ENCODE peak calls at places on chromosomes 11 and 22, in five cellular contexts. T, N, C, H and V are unnamed samples.

GRCh38 chr22:18987765-18988164 is 51.7 kb upstream of the PRODH start:
- DNase-seq in T (no peak), N (no peak), C (peak; percentile 69), H (no peak), V (no peak)

GRCh38 chr11:69010964-69011623 is 2.0 kb downstream of the MRGPRF start:
- DNase-seq in T (peak; percentile 97), N (no peak), C (peak; percentile 67), H (peak; percentile 58), V (no peak)

GRCh38 chr22:31122532-31123291 is at the start of gene INPP5J:
- DNase-seq in T (peak; percentile 87), N (no peak), C (peak; percentile 84), H (peak; percentile 62), V (no peak)

GRCh38 chr11:106691807-106692365 is 326.4 kb downstream of the GUCY1A2 start:
- DNase-seq in T (no peak), N (peak; percentile 24), C (no peak), H (no peak), V (no peak)

GRCh38 chr11:24239016-24239720 is 257.7 kb upstream of the LUZP2 start:
- DNase-seq in T (no peak), N (peak; percentile 69), C (no peak), H (no peak), V (peak; percentile 65)

GRCh38 chr11:71342951-71343827 is 90.8 kb upstream of the SHANK2 start:
- DNase-seq in T (no peak), N (no peak), C (peak; percentile 81), H (no peak), V (peak; percentile 33)

GRCh38 chr11:67032830-67033555 is 10.1 kb downstream of the SYT12 start:
- DNase-seq in T (no peak), N (peak; percentile 75), C (no peak), H (no peak), V (peak; percentile 95)

GRCh38 chr11:123351375-123351774 is 78.7 kb upstream of the GRAMD1B start:
- DNase-seq in T (no peak), N (no peak), C (no peak), H (peak; percentile 44), V (no peak)

GRCh38 chr11:8268530-8269461 is 5.1 kb upstream of the LMO1 start:
- DNase-seq in T (peak; percentile 47), N (no peak), C (peak; percentile 12), H (no peak), V (peak; percentile 30)

GRCh38 chr11:67355023-67355793 is 1.9 kb upstream of the POLD4 start:
- DNase-seq in T (peak; percentile 72), N (no peak), C (peak; percentile 30), H (no peak), V (peak; percentile 87)

GRCh38 chr11:15179167-15179566 is 64.4 kb downstream of the INSC start:
- DNase-seq in T (no peak), N (no peak), C (no peak), H (no peak), V (no peak)

GRCh38 chr11:96782632-96783031 is 392.8 kb downstream of the JRKL start:
- DNase-seq in T (no peak), N (no peak), C (no peak), H (no peak), V (no peak)

GRCh38 chr11:117375960-117376359 is 48.3 kb downstream of the CEP164 start:
- DNase-seq in T (no peak), N (no peak), C (no peak), H (no peak), V (no peak)

GRCh38 chr11:4072668-4073285 is 21.8 kb upstream of the RRM1 start:
- DNase-seq in T (peak; percentile 83), N (peak; percentile 52), C (peak; percentile 74), H (peak; percentile 69), V (peak; percentile 4)

GRCh38 chr11:3040881-3041280 is 16.3 kb downstream of the CARS1 start:
- DNase-seq in T (no peak), N (no peak), C (no peak), H (no peak), V (no peak)

GRCh38 chr11:2991477-2992233 is 474 bp downstream of the NAP1L4 start:
- DNase-seq in T (no peak), N (no peak), C (no peak), H (peak; percentile 22), V (no peak)

GRCh38 chr11:119782673-119783072 is 53.7 kb upstream of the NECTIN1 start:
- DNase-seq in T (no peak), N (no peak), C (no peak), H (peak; percentile 41), V (no peak)

GRCh38 chr11:77136784-77137420 is 8.9 kb downstream of the MYO7A start:
- DNase-seq in T (no peak), N (no peak), C (no peak), H (no peak), V (no peak)

GRCh38 chr11:119685073-119685746 is 43.8 kb downstream of the NECTIN1 start:
- DNase-seq in T (no peak), N (no peak), C (no peak), H (no peak), V (no peak)

GRCh38 chr11:32290783-32291182 is 144.6 kb downstream of the WT1 start:
- DNase-seq in T (no peak), N (no peak), C (no peak), H (no peak), V (no peak)

GRCh38 chr22:49577168-49578060 is 250.3 kb downstream of the BRD1 start:
- DNase-seq in T (peak; percentile 45), N (no peak), C (no peak), H (no peak), V (no peak)

GRCh38 chr11:693887-694562 is 997 bp downstream of the DEAF1 start:
- DNase-seq in T (peak; percentile 79), N (no peak), C (peak; percentile 55), H (no peak), V (no peak)

GRCh38 chr22:23509571-23510302 is 70.4 kb downstream of the IGLL1 start:
- DNase-seq in T (no peak), N (no peak), C (no peak), H (no peak), V (no peak)

GRCh38 chr22:43996170-43996980 is 27.7 kb upstream of the PARVB start:
- DNase-seq in T (peak; percentile 73), N (no peak), C (peak; percentile 25), H (peak; percentile 59), V (no peak)

GRCh38 chr22:27105142-27106025 is 448.0 kb downstream of the MIAT start:
- DNase-seq in T (peak; percentile 96), N (no peak), C (peak; percentile 41), H (peak; percentile 66), V (peak; percentile 87)

GRCh38 chr11:106459135-106459534 is 381.7 kb downstream of the AASDHPPT start:
- DNase-seq in T (no peak), N (no peak), C (no peak), H (no peak), V (no peak)

GRCh38 chr11:126194121-126194543 is 17.3 kb downstream of the RPUSD4 start:
- DNase-seq in T (no peak), N (no peak), C (peak; percentile 48), H (peak; percentile 36), V (no peak)

GRCh38 chr11:120208012-120208441 is 2.8 kb upstream of the OAF start:
- DNase-seq in T (no peak), N (no peak), C (peak; percentile 74), H (no peak), V (no peak)

GRCh38 chr22:30266445-30267381 is at the start of gene OSM:
- DNase-seq in T (peak; percentile 82), N (no peak), C (no peak), H (no peak), V (no peak)

GRCh38 chr11:3944198-3944597 is 88.7 kb downstream of the STIM1 start:
- DNase-seq in T (no peak), N (no peak), C (no peak), H (no peak), V (no peak)

GRCh38 chr11:43699879-43700278 is 19.3 kb downstream of the HSD17B12 start:
- DNase-seq in T (no peak), N (no peak), C (no peak), H (no peak), V (no peak)

DNA sequence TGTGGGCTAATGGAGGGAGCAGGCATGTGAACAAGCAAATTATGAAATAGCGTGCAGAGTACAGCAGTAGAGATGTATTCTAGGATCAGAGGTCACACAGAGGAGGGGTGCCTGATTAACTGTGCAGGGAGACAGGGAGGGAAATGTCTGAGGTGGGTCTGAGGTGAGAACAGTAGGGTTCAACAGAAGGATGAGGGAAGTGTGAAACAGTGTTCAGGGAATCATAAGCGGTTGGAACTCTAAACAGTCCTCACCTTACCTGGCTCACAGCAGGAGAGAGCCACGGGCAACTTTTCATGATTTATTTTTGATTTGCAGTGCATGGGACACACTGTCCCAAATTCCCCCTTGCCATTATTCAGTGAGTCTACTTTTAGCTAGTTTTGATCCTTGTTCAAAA is 90.5 kb downstream of the PIWIL4 start:
- DNase-seq in T (no peak), N (no peak), C (no peak), H (no peak), V (no peak)
- H3K9me3 ChIP-seq in T (no peaks in the 10 kb centered on the region), N (no peaks in the 10 kb centered on the region), C (no peaks in the 10 kb centered on the region), H (no peaks in the 10 kb centered on the region), V (no peaks in the 10 kb centered on the region)

GRCh38 chr11:82527185-82527584 is 206.5 kb downstream of the FAM181B start:
- DNase-seq in T (no peak), N (no peak), C (no peak), H (no peak), V (no peak)

GRCh38 chr11:82521427-82521826 is 212.2 kb downstream of the FAM181B start:
- DNase-seq in T (peak; percentile 69), N (no peak), C (no peak), H (peak; percentile 25), V (no peak)

DNA sequence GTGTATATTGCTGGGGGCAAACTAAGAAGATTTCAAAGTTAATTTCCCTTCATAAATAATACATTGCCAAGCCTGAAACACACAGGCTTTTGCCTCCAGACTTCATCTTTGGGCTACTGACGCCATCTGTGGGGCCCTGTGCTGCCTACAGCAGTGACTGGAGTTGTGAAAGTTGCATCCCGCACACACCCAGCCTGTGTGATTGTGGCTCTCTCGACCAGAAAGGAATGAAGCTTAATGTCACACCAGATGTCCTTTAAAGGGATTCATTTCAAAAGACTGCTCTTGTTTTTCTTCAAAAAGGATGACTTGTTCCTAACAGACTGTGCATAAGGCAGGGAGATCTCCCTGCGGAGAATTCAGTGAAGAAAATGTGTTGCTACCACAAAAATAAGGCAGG is 210.5 kb downstream of the FAM181B start:
- DNase-seq in T (peak; percentile 71), N (no peak), C (no peak), H (no peak), V (no peak)
- H3K4me3 ChIP-seq in T (no peak overlapping the region), N (no peak overlapping the region), C (no peak overlapping the region), H (no peak overlapping the region), V (no peak overlapping the region)

DNA sequence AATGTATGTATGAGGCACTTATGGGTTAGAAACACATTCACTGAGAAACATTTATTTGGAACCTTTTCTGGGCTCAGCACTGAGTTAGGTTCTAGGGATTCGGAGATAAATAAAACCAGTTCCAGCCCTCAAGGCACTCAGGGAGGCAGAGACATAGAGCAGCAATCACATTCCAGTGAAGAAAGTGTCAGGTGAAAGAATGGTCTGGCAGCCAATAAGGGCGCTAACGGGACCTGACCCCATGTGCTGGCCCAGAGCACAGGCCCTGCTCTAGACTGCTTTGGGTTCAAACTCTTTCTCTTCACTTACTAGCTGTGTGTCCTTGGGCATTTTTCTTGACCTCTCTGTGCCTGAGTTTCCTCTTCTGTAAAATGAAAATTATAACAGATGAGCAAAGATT is 146.0 kb upstream of the SYT13 start:
- DNase-seq in T (no peak), N (no peak), C (no peak), H (no peak), V (no peak)
- H3K27me3 ChIP-seq in T (peaks cover 14% of the 10 kb centered on the region), N (peaks cover 9% of the 10 kb centered on the region), C (no peaks in the 10 kb centered on the region), H (peaks cover 19% of the 10 kb centered on the region), V (peaks cover 11% of the 10 kb centered on the region)

GRCh38 chr11:50075856-50076255 is 43.2 kb downstream of the OR4C45 start:
- DNase-seq in T (no peak), N (no peak), C (no peak), H (no peak), V (no peak)
- H3K9me3 ChIP-seq in T (peaks cover 27% of the 10 kb centered on the region), N (peaks cover 82% of the 10 kb centered on the region), C (no peaks in the 10 kb centered on the region), H (peaks cover 9% of the 10 kb centered on the region), V (no peaks in the 10 kb centered on the region)

GRCh38 chr11:125164091-125164421 is 495 bp upstream of the PKNOX2 start:
- DNase-seq in T (no peak), N (no peak), C (no peak), H (no peak), V (no peak)
- H3K4me3 ChIP-seq in T (peak overlapping the region; percentile 34), N (peak overlapping the region; percentile 46), C (no peak overlapping the region), H (peak overlapping the region; percentile 77), V (peak overlapping the region; percentile 84)